ENCODE peak calls at places on chromosomes 2 and 18, in seven cellular contexts. One of them, this sample, is unnamed.
A peak's percentile ranks its signal among the peaks of the same experiment; 100 is the strongest.

GRCh38 chr2:138831691-138832090 is 51.5 kb upstream of the NXPH2 start:
- DNase-seq in mesendoderm: no peak
- DNase-seq in H9: no peak
- DNase-seq in mesenchymal stem cell: no peak
- DNase-seq in IMR-90: no peak
- DNase-seq in H1: no peak
- DNase-seq in trophoblast cell: peak; percentile 40
- DNase-seq in this sample: no peak

GRCh38 chr2:194443926-194444325 is 1213.1 kb upstream of the SLC39A10 start:
- DNase-seq in mesendoderm: no peak
- DNase-seq in H9: no peak
- DNase-seq in mesenchymal stem cell: no peak
- DNase-seq in IMR-90: no peak
- DNase-seq in H1: no peak
- DNase-seq in trophoblast cell: no peak
- DNase-seq in this sample: no peak

GRCh38 chr2:9230881-9231280 is 24.3 kb downstream of the ASAP2 start:
- DNase-seq in mesendoderm: no peak
- DNase-seq in H9: no peak
- DNase-seq in mesenchymal stem cell: no peak
- DNase-seq in IMR-90: no peak
- DNase-seq in H1: no peak
- DNase-seq in trophoblast cell: no peak
- DNase-seq in this sample: no peak

GRCh38 chr2:172072279-172072678 is 13.0 kb upstream of the DLX1 start:
- DNase-seq in mesendoderm: no peak
- DNase-seq in H9: no peak
- DNase-seq in mesenchymal stem cell: no peak
- DNase-seq in IMR-90: no peak
- DNase-seq in H1: no peak
- DNase-seq in trophoblast cell: no peak
- DNase-seq in this sample: no peak

GRCh38 chr2:42339191-42339912 is 21.7 kb downstream of the COX7A2L start:
- DNase-seq in mesendoderm: peak; percentile 80
- DNase-seq in H9: peak; percentile 69
- DNase-seq in mesenchymal stem cell: no peak
- DNase-seq in IMR-90: no peak
- DNase-seq in H1: no peak
- DNase-seq in trophoblast cell: no peak
- DNase-seq in this sample: no peak

GRCh38 chr2:62725712-62726055 is 20.2 kb downstream of the EHBP1 start:
- DNase-seq in mesendoderm: no peak
- DNase-seq in H9: no peak
- DNase-seq in mesenchymal stem cell: no peak
- DNase-seq in IMR-90: no peak
- DNase-seq in H1: no peak
- DNase-seq in trophoblast cell: no peak
- DNase-seq in this sample: no peak

GRCh38 chr2:157024129-157024528 is 233.4 kb upstream of the GALNT5 start:
- DNase-seq in mesendoderm: no peak
- DNase-seq in H9: no peak
- DNase-seq in mesenchymal stem cell: no peak
- DNase-seq in IMR-90: no peak
- DNase-seq in H1: no peak
- DNase-seq in trophoblast cell: no peak
- DNase-seq in this sample: no peak

GRCh38 chr2:179569834-179570233 is 291.6 kb downstream of the ZNF385B start:
- DNase-seq in mesendoderm: no peak
- DNase-seq in H9: no peak
- DNase-seq in mesenchymal stem cell: peak; percentile 83
- DNase-seq in IMR-90: peak; percentile 69
- DNase-seq in H1: no peak
- DNase-seq in trophoblast cell: no peak
- DNase-seq in this sample: no peak

GRCh38 chr2:172427990-172428840 is 829 bp downstream of the ITGA6 start:
- DNase-seq in mesendoderm: peak; percentile 78
- DNase-seq in H9: peak; percentile 63
- DNase-seq in mesenchymal stem cell: peak; percentile 36
- DNase-seq in IMR-90: no peak
- DNase-seq in H1: no peak
- DNase-seq in trophoblast cell: no peak
- DNase-seq in this sample: peak; percentile 42

GRCh38 chr2:73243884-73244570 is 9.9 kb downstream of the CCT7 start:
- DNase-seq in mesendoderm: peak; percentile 87
- DNase-seq in H9: no peak
- DNase-seq in mesenchymal stem cell: peak; percentile 7
- DNase-seq in IMR-90: peak; percentile 63
- DNase-seq in H1: no peak
- DNase-seq in trophoblast cell: no peak
- DNase-seq in this sample: no peak

GRCh38 chr2:45260946-45261345 is 251.7 kb upstream of the SIX2 start:
- DNase-seq in mesendoderm: no peak
- DNase-seq in H9: no peak
- DNase-seq in mesenchymal stem cell: no peak
- DNase-seq in IMR-90: no peak
- DNase-seq in H1: no peak
- DNase-seq in trophoblast cell: no peak
- DNase-seq in this sample: no peak

GRCh38 chr2:34353498-34354113 is 754.5 kb upstream of the FAM98A start:
- DNase-seq in mesendoderm: peak; percentile 31
- DNase-seq in H9: no peak
- DNase-seq in mesenchymal stem cell: no peak
- DNase-seq in IMR-90: no peak
- DNase-seq in H1: no peak
- DNase-seq in trophoblast cell: no peak
- DNase-seq in this sample: no peak

GRCh38 chr2:231605607-231606091 is 13.0 kb downstream of the TEX44 start:
- DNase-seq in mesendoderm: peak; percentile 75
- DNase-seq in H9: no peak
- DNase-seq in mesenchymal stem cell: peak; percentile 38
- DNase-seq in IMR-90: no peak
- DNase-seq in H1: no peak
- DNase-seq in trophoblast cell: no peak
- DNase-seq in this sample: no peak

GRCh38 chr2:124027182-124027581 is 2.1 kb downstream of the CNTNAP5 start:
- DNase-seq in mesendoderm: peak; percentile 89
- DNase-seq in H9: peak; percentile 47
- DNase-seq in mesenchymal stem cell: peak; percentile 53
- DNase-seq in IMR-90: peak; percentile 30
- DNase-seq in H1: no peak
- DNase-seq in trophoblast cell: peak; percentile 24
- DNase-seq in this sample: peak; percentile 62

GRCh38 chr18:63897072-63897471 is 9.6 kb downstream of the SERPINB2 start:
- DNase-seq in mesendoderm: peak; percentile 20
- DNase-seq in H9: no peak
- DNase-seq in mesenchymal stem cell: peak; percentile 36
- DNase-seq in IMR-90: no peak
- DNase-seq in H1: no peak
- DNase-seq in trophoblast cell: no peak
- DNase-seq in this sample: no peak

GRCh38 chr18:27845897-27846296 is 331.0 kb downstream of the CDH2 start:
- DNase-seq in mesendoderm: no peak
- DNase-seq in H9: no peak
- DNase-seq in mesenchymal stem cell: peak; percentile 14
- DNase-seq in IMR-90: no peak
- DNase-seq in H1: no peak
- DNase-seq in trophoblast cell: no peak
- DNase-seq in this sample: no peak

GRCh38 chr2:229230911-229231310 is 40.2 kb downstream of the PID1 start:
- DNase-seq in mesendoderm: no peak
- DNase-seq in H9: no peak
- DNase-seq in mesenchymal stem cell: no peak
- DNase-seq in IMR-90: no peak
- DNase-seq in H1: no peak
- DNase-seq in trophoblast cell: no peak
- DNase-seq in this sample: no peak

GRCh38 chr2:5959836-5960820 is 267.9 kb downstream of the SOX11 start:
- DNase-seq in mesendoderm: no peak
- DNase-seq in H9: no peak
- DNase-seq in mesenchymal stem cell: no peak
- DNase-seq in IMR-90: no peak
- DNase-seq in H1: no peak
- DNase-seq in trophoblast cell: no peak
- DNase-seq in this sample: no peak

GRCh38 chr2:178412047-178412446 is 38.9 kb downstream of the PRKRA start:
- DNase-seq in mesendoderm: peak; percentile 30
- DNase-seq in H9: no peak
- DNase-seq in mesenchymal stem cell: no peak
- DNase-seq in IMR-90: no peak
- DNase-seq in H1: no peak
- DNase-seq in trophoblast cell: no peak
- DNase-seq in this sample: no peak

GRCh38 chr2:157662401-157662800 is 33.7 kb upstream of the ACVR1C start:
- DNase-seq in mesendoderm: no peak
- DNase-seq in H9: no peak
- DNase-seq in mesenchymal stem cell: no peak
- DNase-seq in IMR-90: no peak
- DNase-seq in H1: no peak
- DNase-seq in trophoblast cell: no peak
- DNase-seq in this sample: no peak

GRCh38 chr2:69013837-69014796 is 1.1 kb downstream of the ANTXR1 start:
- DNase-seq in mesendoderm: peak; percentile 56
- DNase-seq in H9: no peak
- DNase-seq in mesenchymal stem cell: peak; percentile 58
- DNase-seq in IMR-90: peak; percentile 54
- DNase-seq in H1: no peak
- DNase-seq in trophoblast cell: no peak
- DNase-seq in this sample: no peak

GRCh38 chr2:70771446-70771845 is 3.4 kb upstream of the ADD2 start:
- DNase-seq in mesendoderm: no peak
- DNase-seq in H9: no peak
- DNase-seq in mesenchymal stem cell: no peak
- DNase-seq in IMR-90: no peak
- DNase-seq in H1: no peak
- DNase-seq in trophoblast cell: no peak
- DNase-seq in this sample: no peak

GRCh38 chr2:224982226-224982625 is 60.0 kb downstream of the DOCK10 start:
- DNase-seq in mesendoderm: no peak
- DNase-seq in H9: no peak
- DNase-seq in mesenchymal stem cell: no peak
- DNase-seq in IMR-90: no peak
- DNase-seq in H1: no peak
- DNase-seq in trophoblast cell: no peak
- DNase-seq in this sample: no peak

GRCh38 chr2:7508220-7508943 is 591.2 kb downstream of the RNF144A start:
- DNase-seq in mesendoderm: no peak
- DNase-seq in H9: no peak
- DNase-seq in mesenchymal stem cell: no peak
- DNase-seq in IMR-90: no peak
- DNase-seq in H1: no peak
- DNase-seq in trophoblast cell: no peak
- DNase-seq in this sample: no peak

GRCh38 chr2:95014126-95014708 is 11.3 kb upstream of the MAL start:
- DNase-seq in mesendoderm: no peak
- DNase-seq in H9: no peak
- DNase-seq in mesenchymal stem cell: no peak
- DNase-seq in IMR-90: no peak
- DNase-seq in H1: no peak
- DNase-seq in trophoblast cell: no peak
- DNase-seq in this sample: no peak

GRCh38 chr18:57008001-57008686 is 138.7 kb upstream of the BOD1L2 start:
- DNase-seq in mesendoderm: no peak
- DNase-seq in H9: peak; percentile 33
- DNase-seq in mesenchymal stem cell: no peak
- DNase-seq in IMR-90: no peak
- DNase-seq in H1: no peak
- DNase-seq in trophoblast cell: no peak
- DNase-seq in this sample: no peak

GRCh38 chr2:122238006-122238559 is 482.6 kb downstream of the TSN start:
- DNase-seq in mesendoderm: peak; percentile 49
- DNase-seq in H9: no peak
- DNase-seq in mesenchymal stem cell: no peak
- DNase-seq in IMR-90: no peak
- DNase-seq in H1: no peak
- DNase-seq in trophoblast cell: no peak
- DNase-seq in this sample: no peak

GRCh38 chr2:106561356-106561755 is 74.2 kb downstream of the CD8B2 start:
- DNase-seq in mesendoderm: no peak
- DNase-seq in H9: no peak
- DNase-seq in mesenchymal stem cell: no peak
- DNase-seq in IMR-90: no peak
- DNase-seq in H1: no peak
- DNase-seq in trophoblast cell: no peak
- DNase-seq in this sample: no peak

GRCh38 chr2:45741451-45741850 is 90.0 kb downstream of the PRKCE start:
- DNase-seq in mesendoderm: no peak
- DNase-seq in H9: no peak
- DNase-seq in mesenchymal stem cell: no peak
- DNase-seq in IMR-90: no peak
- DNase-seq in H1: no peak
- DNase-seq in trophoblast cell: no peak
- DNase-seq in this sample: no peak

GRCh38 chr2:203662963-203663362 is 43.5 kb upstream of the CD28 start:
- DNase-seq in mesendoderm: no peak
- DNase-seq in H9: no peak
- DNase-seq in mesenchymal stem cell: peak; percentile 35
- DNase-seq in IMR-90: no peak
- DNase-seq in H1: no peak
- DNase-seq in trophoblast cell: no peak
- DNase-seq in this sample: no peak

GRCh38 chr18:58858591-58859468 is 5.8 kb upstream of the ZNF532 start:
- DNase-seq in mesendoderm: no peak
- DNase-seq in H9: no peak
- DNase-seq in mesenchymal stem cell: no peak
- DNase-seq in IMR-90: no peak
- DNase-seq in H1: no peak
- DNase-seq in trophoblast cell: peak; percentile 71
- DNase-seq in this sample: no peak
- H4K8ac ChIP-seq in mesendoderm: no peak overlapping the region
- H4K8ac ChIP-seq in H9: no peak overlapping the region
- H4K8ac ChIP-seq in mesenchymal stem cell: peak overlapping the region; percentile 19
- H4K8ac ChIP-seq in IMR-90: peak overlapping the region; percentile 35
- H4K8ac ChIP-seq in H1: no peak overlapping the region
- H4K8ac ChIP-seq in trophoblast cell: no peak overlapping the region
- H4K8ac ChIP-seq in this sample: no peak overlapping the region

GRCh38 chr2:46841621-46842020 is 74.0 kb downstream of the MCFD2 start:
- DNase-seq in mesendoderm: no peak
- DNase-seq in H9: no peak
- DNase-seq in mesenchymal stem cell: no peak
- DNase-seq in IMR-90: no peak
- DNase-seq in H1: no peak
- DNase-seq in trophoblast cell: no peak
- DNase-seq in this sample: no peak
- H4K8ac ChIP-seq in mesendoderm: no peak overlapping the region
- H4K8ac ChIP-seq in H9: no peak overlapping the region
- H4K8ac ChIP-seq in mesenchymal stem cell: no peak overlapping the region
- H4K8ac ChIP-seq in IMR-90: peak overlapping the region; percentile 4
- H4K8ac ChIP-seq in H1: no peak overlapping the region
- H4K8ac ChIP-seq in trophoblast cell: no peak overlapping the region
- H4K8ac ChIP-seq in this sample: no peak overlapping the region

GRCh38 chr2:141501743-141502142 is 629.1 kb downstream of the LRP1B start:
- DNase-seq in mesendoderm: no peak
- DNase-seq in H9: no peak
- DNase-seq in mesenchymal stem cell: no peak
- DNase-seq in IMR-90: no peak
- DNase-seq in H1: no peak
- DNase-seq in trophoblast cell: no peak
- DNase-seq in this sample: no peak
- H4K8ac ChIP-seq in mesendoderm: no peak overlapping the region
- H4K8ac ChIP-seq in H9: no peak overlapping the region
- H4K8ac ChIP-seq in mesenchymal stem cell: no peak overlapping the region
- H4K8ac ChIP-seq in IMR-90: no peak overlapping the region
- H4K8ac ChIP-seq in H1: no peak overlapping the region
- H4K8ac ChIP-seq in trophoblast cell: no peak overlapping the region
- H4K8ac ChIP-seq in this sample: no peak overlapping the region

GRCh38 chr18:61910101-61910500 is 17.3 kb upstream of the RNF152 start:
- DNase-seq in mesendoderm: no peak
- DNase-seq in H9: no peak
- DNase-seq in mesenchymal stem cell: no peak
- DNase-seq in IMR-90: no peak
- DNase-seq in H1: no peak
- DNase-seq in trophoblast cell: no peak
- DNase-seq in this sample: no peak
- H4K8ac ChIP-seq in mesendoderm: no peak overlapping the region
- H4K8ac ChIP-seq in H9: no peak overlapping the region
- H4K8ac ChIP-seq in mesenchymal stem cell: no peak overlapping the region
- H4K8ac ChIP-seq in IMR-90: no peak overlapping the region
- H4K8ac ChIP-seq in H1: no peak overlapping the region
- H4K8ac ChIP-seq in trophoblast cell: no peak overlapping the region
- H4K8ac ChIP-seq in this sample: no peak overlapping the region